ENCODE peak calls at places on chromosomes 16 and 17, in nine cellular contexts. A is lower lobe of right lung; Y is AG04450; F is EL; E is A172; T is mesendoderm; D is stimulated activated effector memory CD8-positive, alpha-beta T cell treated with anti-CD3 and anti-CD28 coated beads, Interleukin-12 subunit alpha, Interleukin-12 subunit beta, amount 100 ng/mL, for 72 hours; B is activated naive CD4-positive, alpha-beta T cell treated with Interleukin-2 at 50 U/mL for 16 hours; W is NCI-H1436. J is an unnamed sample.

GRCh38 chr17:4304417-4305027 is 40.7 kb upstream of the ANKFY1 start:
- DNase-seq in A (no peak), Y (no peak), F (peak), E (peak), T (peak), D (peak), B (peak), W (peak), J (peak)

GRCh38 chr17:18094409-18094807 is 6.7 kb downstream of the DRG2 start:
- DNase-seq in A (no peak), Y (no peak), F (no peak), E (no peak), T (no peak), D (no peak), B (no peak), W (no peak), J (no peak)

GRCh38 chr17:64148017-64148631 is 18.2 kb upstream of the ERN1 start:
- DNase-seq in A (no peak), Y (no peak), F (peak), E (no peak), T (peak), D (no peak), B (no peak), W (no peak), J (peak)

GRCh38 chr16:3095869-3096268 is 3.2 kb downstream of the ZSCAN10 start:
- DNase-seq in A (peak), Y (no peak), F (peak), E (peak), T (peak), D (peak), B (peak), W (no peak), J (no peak)

GRCh38 chr17:1042486-1042885 is 45.6 kb downstream of the TIMM22 start:
- DNase-seq in A (peak), Y (no peak), F (no peak), E (no peak), T (no peak), D (no peak), B (no peak), W (no peak), J (no peak)

GRCh38 chr16:49615606-49616005 is 240.3 kb downstream of the ZNF423 start:
- DNase-seq in A (no peak), Y (no peak), F (no peak), E (no peak), T (no peak), D (no peak), B (no peak), W (no peak), J (no peak)

GRCh38 chr16:10619271-10619849 is 39.0 kb upstream of the EMP2 start:
- DNase-seq in A (peak), Y (no peak), F (no peak), E (no peak), T (peak), D (no peak), B (peak), W (peak), J (no peak)

GRCh38 chr16:1434644-1435592 is 4.0 kb downstream of the PERCC1 start:
- DNase-seq in A (no peak), Y (no peak), F (no peak), E (no peak), T (no peak), D (no peak), B (no peak), W (no peak), J (no peak)

GRCh38 chr16:14658063-14658462 is 25.3 kb downstream of the BFAR start:
- DNase-seq in A (no peak), Y (no peak), F (no peak), E (peak), T (no peak), D (no peak), B (no peak), W (no peak), J (no peak)

GRCh38 chr16:26816885-26817571 is 249.7 kb upstream of the C16orf82 start:
- DNase-seq in A (no peak), Y (peak), F (peak), E (peak), T (no peak), D (no peak), B (no peak), W (no peak), J (no peak)

GRCh38 chr17:50866950-50867855 is 1.0 kb upstream of the TOB1 start:
- DNase-seq in A (peak), Y (peak), F (peak), E (peak), T (peak), D (peak), B (peak), W (peak), J (peak)